ENCODE peak calls at places on chromosomes 7 and 10, in six cellular contexts. L is hepatocyte, G is psoas muscle, W is uterus, N is lung, O is colonic mucosa. P is an unnamed sample.

GRCh38 chr7:68730871-68731403 is 867.3 kb upstream of the AUTS2 start:
- DNase-seq in L (peak; percentile 20), G (no peak), W (no peak), N (peak; percentile 32), O (no peak), P (no peak)

GRCh38 chr7:81051811-81052413 is 133.1 kb upstream of the SEMA3C start:
- DNase-seq in L (no peak), G (no peak), W (no peak), N (no peak), O (no peak), P (no peak)

GRCh38 chr7:519974-520458 is 370 bp upstream of the PDGFA start:
- DNase-seq in L (peak; percentile 83), G (peak; percentile 81), W (peak; percentile 66), N (no peak), O (no peak), P (peak; percentile 88)

GRCh38 chr10:70920519-70920918 is 32.2 kb upstream of the PCBD1 start:
- DNase-seq in L (no peak), G (peak; percentile 28), W (no peak), N (peak; percentile 89), O (peak; percentile 70), P (no peak)

GRCh38 chr10:22673785-22674184 is 40.6 kb downstream of the PIP4K2A start:
- DNase-seq in L (no peak), G (no peak), W (no peak), N (no peak), O (no peak), P (no peak)

GRCh38 chr10:117553815-117554172 is 11.2 kb downstream of the EMX2 start:
- DNase-seq in L (no peak), G (no peak), W (no peak), N (no peak), O (no peak), P (no peak)

GRCh38 chr7:8433477-8434289 is at the start of gene NXPH1:
- DNase-seq in L (peak; percentile 78), G (no peak), W (no peak), N (no peak), O (no peak), P (no peak)

GRCh38 chr7:92768501-92769360 is 67.6 kb downstream of the CDK6 start:
- DNase-seq in L (no peak), G (no peak), W (no peak), N (no peak), O (no peak), P (no peak)

GRCh38 chr7:2522780-2523433 is 3.3 kb downstream of the LFNG start:
- DNase-seq in L (peak; percentile 73), G (no peak), W (no peak), N (no peak), O (peak; percentile 83), P (no peak)

GRCh38 chr7:55309040-55309991 is 55.8 kb upstream of the LANCL2 start:
- DNase-seq in L (no peak), G (no peak), W (no peak), N (no peak), O (no peak), P (no peak)

GRCh38 chr7:44062180-44062902 is 3.0 kb downstream of the PGAM2 start:
- DNase-seq in L (no peak), G (peak; percentile 68), W (no peak), N (no peak), O (no peak), P (peak; percentile 67)

GRCh38 chr10:95467162-95467599 is 94.0 kb downstream of the SORBS1 start:
- DNase-seq in L (peak; percentile 83), G (peak; percentile 78), W (peak; percentile 65), N (no peak), O (peak; percentile 64), P (peak; percentile 81)

GRCh38 chr7:43729924-43730248 is 563 bp upstream of the COA1 start:
- DNase-seq in L (no peak), G (no peak), W (no peak), N (no peak), O (no peak), P (no peak)

GRCh38 chr10:91077549-91078017 is 142.9 kb upstream of the PCGF5 start:
- DNase-seq in L (no peak), G (peak; percentile 81), W (peak; percentile 27), N (peak; percentile 61), O (peak; percentile 83), P (peak; percentile 46)

GRCh38 chr10:112774808-112775207 is 175.2 kb upstream of the TCF7L2 start:
- DNase-seq in L (no peak), G (no peak), W (no peak), N (no peak), O (no peak), P (no peak)

GRCh38 chr7:7862393-7862792 is 106.2 kb upstream of the GLCCI1 start:
- DNase-seq in L (no peak), G (no peak), W (no peak), N (no peak), O (no peak), P (no peak)

GRCh38 chr7:56256108-56256507 is 139.9 kb upstream of the NUPR2 start:
- DNase-seq in L (no peak), G (no peak), W (no peak), N (no peak), O (no peak), P (no peak)

DNA sequence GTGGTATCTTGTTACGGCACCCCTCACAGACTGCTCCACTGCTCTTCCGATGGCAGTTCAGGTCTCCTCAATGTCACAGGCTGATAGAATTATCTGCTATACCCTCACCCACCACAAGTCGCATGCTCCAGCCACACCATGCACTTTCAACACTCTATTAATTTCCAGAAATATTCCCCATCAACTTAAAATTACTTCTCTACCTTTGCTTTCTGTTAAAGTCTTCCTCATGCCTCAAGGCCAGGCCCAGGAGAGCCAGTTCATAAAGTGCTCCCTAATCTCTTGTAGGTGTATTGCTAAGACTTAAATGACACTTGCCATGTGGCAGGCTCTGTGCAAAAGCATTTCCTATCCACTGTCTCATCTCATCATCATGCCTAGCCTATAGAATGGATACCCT is 105.9 kb upstream of the ARID5B start:
- DNase-seq in L (no peak), G (no peak), W (no peak), N (no peak), O (no peak), P (no peak)
- TF ChIP-seq CTCF in L (no peak), G (no peak), W (no peak), N (no peak), O (no peak), P (no peak)

GRCh38 chr7:120992272-120993010 is 3.9 kb downstream of the CPED1 start:
- DNase-seq in L (no peak), G (no peak), W (no peak), N (no peak), O (no peak), P (no peak)

GRCh38 chr7:120993575-120994191 is 5.2 kb downstream of the CPED1 start:
- DNase-seq in L (no peak), G (no peak), W (no peak), N (no peak), O (no peak), P (no peak)

GRCh38 chr7:120994512-120995363 is 6.2 kb downstream of the CPED1 start:
- DNase-seq in L (no peak), G (no peak), W (no peak), N (no peak), O (no peak), P (no peak)

GRCh38 chr7:120991570-120991969 is 3.1 kb downstream of the CPED1 start:
- DNase-seq in L (no peak), G (no peak), W (no peak), N (no peak), O (no peak), P (no peak)

GRCh38 chr7:120993011-120993574 is 4.6 kb downstream of the CPED1 start:
- DNase-seq in L (no peak), G (no peak), W (no peak), N (no peak), O (no peak), P (no peak)
- H3K4me1 ChIP-seq in L (peaks cover 6% of the 10 kb centered on the region), G (peaks cover 43% of the 10 kb centered on the region), W (peaks cover 8% of the 10 kb centered on the region), N (peaks cover 19% of the 10 kb centered on the region), O (no peaks in the 10 kb centered on the region), P (peaks cover 24% of the 10 kb centered on the region)

DNA sequence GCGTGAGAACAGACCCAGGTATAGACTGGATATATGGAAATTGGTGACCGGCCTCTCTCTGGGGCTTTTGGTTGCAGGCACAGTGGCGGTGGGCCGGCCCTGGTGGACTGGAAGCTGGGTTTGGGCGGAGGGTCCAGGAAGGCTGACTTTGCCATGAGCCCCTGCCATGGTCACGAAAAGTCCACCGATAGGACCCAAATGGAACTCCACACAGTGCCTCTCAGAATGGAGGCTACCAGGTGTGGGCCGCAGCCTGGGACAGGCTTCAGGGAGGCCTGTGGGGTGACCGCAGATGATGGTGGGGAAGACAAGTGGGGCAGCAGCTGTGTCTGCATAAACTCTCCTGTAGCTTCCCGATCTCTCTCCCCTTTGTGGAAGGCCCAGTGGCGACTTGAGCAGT is 123.2 kb downstream of the DNAJB6 start:
- DNase-seq in L (no peak), G (no peak), W (no peak), N (no peak), O (no peak), P (no peak)
- H3K27me3 ChIP-seq in L (peaks cover 4% of the 10 kb centered on the region), G (peaks cover 5% of the 10 kb centered on the region), W (no peaks in the 10 kb centered on the region), N (no peaks in the 10 kb centered on the region), O (no peaks in the 10 kb centered on the region), P (no peaks in the 10 kb centered on the region)

GRCh38 chr7:27753863-27754262 is 13.9 kb downstream of the TAX1BP1 start:
- DNase-seq in L (peak; percentile 9), G (no peak), W (no peak), N (no peak), O (no peak), P (no peak)

GRCh38 chr7:27747969-27748368 is 8.0 kb downstream of the TAX1BP1 start:
- DNase-seq in L (no peak), G (no peak), W (no peak), N (no peak), O (no peak), P (no peak)

GRCh38 chr7:27756298-27756697 is 16.3 kb downstream of the TAX1BP1 start:
- DNase-seq in L (no peak), G (no peak), W (no peak), N (no peak), O (no peak), P (no peak)

GRCh38 chr7:27750336-27750735 is 10.4 kb downstream of the TAX1BP1 start:
- DNase-seq in L (no peak), G (no peak), W (no peak), N (no peak), O (no peak), P (no peak)

DNA sequence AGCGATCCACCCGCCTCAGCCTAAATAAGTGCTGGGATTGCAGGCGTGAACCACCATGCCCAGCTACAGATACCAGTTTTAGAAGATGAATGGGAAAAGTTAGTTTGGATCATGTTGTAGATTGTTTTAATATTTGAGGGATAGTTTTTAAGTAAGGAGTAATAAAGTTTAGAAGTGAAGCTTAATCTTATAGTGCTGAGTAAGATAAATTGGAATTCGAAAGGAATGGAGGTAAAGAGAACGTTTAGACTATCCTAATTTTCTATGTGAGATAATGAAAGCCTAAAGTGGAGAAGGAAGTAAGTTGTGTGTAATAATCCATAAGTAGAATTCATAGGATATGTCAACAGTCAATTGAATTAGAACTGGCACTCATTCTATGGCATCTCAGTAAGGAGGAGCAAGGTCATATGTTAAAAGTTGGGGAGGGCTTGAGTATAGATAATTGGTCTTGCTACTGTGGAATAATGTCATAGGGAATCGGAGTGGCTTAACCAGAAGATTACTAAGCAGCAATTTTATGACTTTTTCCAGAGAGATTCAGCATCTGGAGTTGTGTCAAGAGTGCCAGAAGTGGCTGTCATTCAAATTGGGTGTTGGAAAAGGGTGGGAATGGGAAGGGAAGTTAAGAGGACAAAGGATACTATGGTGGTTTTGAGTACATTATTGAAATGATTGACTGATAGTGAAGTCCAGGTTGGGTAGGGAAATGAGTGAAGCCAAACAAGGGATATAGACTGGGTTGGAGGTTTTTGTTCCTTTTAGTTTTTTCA is 12.1 kb downstream of the TAX1BP1 start:
- DNase-seq in L (no peak), G (no peak), W (no peak), N (no peak), O (no peak), P (no peak)
- TF ChIP-seq CTCF in L (no peak), G (no peak), W (no peak), N (no peak), O (no peak), P (no peak)

P was measured in tibial artery.